ENCODE peak calls at places on chromosomes 5 and 9, in six cellular contexts. K is activated naive CD4-positive, alpha-beta T cell treated with Interleukin-2 at 50 U/mL for 16 hours; Z is neuronal stem cell; Q is HEK293T; M is activated CD4-positive, alpha-beta T cell treated with anti-CD3 and anti-CD28 coated beads, Interleukin-2, amount 10 ng/mL, durations not matched to agents 7 days and 5 days; T is NCI-H526. P is an unnamed sample.

GRCh38 chr9:123044556-123044955 is 11.1 kb downstream of the GPR21 start:
- DNase-seq in K (no peak), Z (no peak), Q (no peak), M (no peak), T (no peak), P (no peak)

GRCh38 chr5:125467222-125467621 is 720.8 kb upstream of the ZNF608 start:
- DNase-seq in K (no peak), Z (no peak), Q (no peak), M (no peak), T (no peak), P (no peak)

GRCh38 chr5:139210585-139210984 is 12.4 kb upstream of the SIL1 start:
- DNase-seq in K (no peak), Z (no peak), Q (no peak), M (no peak), T (peak), P (no peak)

GRCh38 chr9:112743216-112743835 is 7.2 kb upstream of the SNX30 start:
- DNase-seq in K (no peak), Z (no peak), Q (no peak), M (no peak), T (no peak), P (no peak)

GRCh38 chr5:96481396-96481795 is 48.3 kb upstream of the PCSK1 start:
- DNase-seq in K (no peak), Z (no peak), Q (no peak), M (no peak), T (no peak), P (no peak)

GRCh38 chr9:95130484-95130883 is 187.0 kb downstream of the FANCC start:
- DNase-seq in K (no peak), Z (no peak), Q (no peak), M (no peak), T (no peak), P (no peak)

GRCh38 chr9:128127568-128127989 is at the start of gene PTGES2:
- DNase-seq in K (peak), Z (peak), Q (peak), M (peak), T (peak), P (peak)

GRCh38 chr9:120926397-120926928 is at the start of gene TRAF1:
- DNase-seq in K (no peak), Z (no peak), Q (no peak), M (peak), T (no peak), P (no peak)

GRCh38 chr9:12735669-12736068 is 39.2 kb upstream of the LURAP1L start:
- DNase-seq in K (no peak), Z (no peak), Q (no peak), M (no peak), T (no peak), P (no peak)

GRCh38 chr5:4941957-4942830 is 197.9 kb upstream of the ADAMTS16 start:
- DNase-seq in K (peak), Z (peak), Q (peak), M (peak), T (peak), P (no peak)